ENCODE peak calls at places on chromosomes 5 and 9, in five cellular contexts. Q is A549, P is transverse colon, E is colonic mucosa, I is lower lobe of right lung. T is an unnamed sample.

GRCh38 chr9:18909140-18910018 is 123.6 kb downstream of the SAXO1 start:
- DNase-seq in Q (no peak), P (no peak), E (no peak), I (no peak), T (no peak)

GRCh38 chr5:10564838-10565784 is 1.2 kb downstream of the ANKRD33B start:
- DNase-seq in Q (no peak), P (no peak), E (no peak), I (peak), T (peak)

GRCh38 chr9:83701769-83702168 is 6.0 kb downstream of the UBQLN1 start:
- DNase-seq in Q (no peak), P (no peak), E (no peak), I (no peak), T (no peak)

GRCh38 chr5:150103678-150104549 is 17.6 kb upstream of the CSF1R start:
- DNase-seq in Q (no peak), P (no peak), E (no peak), I (no peak), T (no peak)

GRCh38 chr9:19788614-19789271 is at the start of gene SLC24A2:
- DNase-seq in Q (no peak), P (no peak), E (no peak), I (no peak), T (peak)

GRCh38 chr5:98656106-98656795 is 117.2 kb upstream of the RGMB start:
- DNase-seq in Q (no peak), P (no peak), E (no peak), I (no peak), T (no peak)

GRCh38 chr9:86470326-86470725 is 116.1 kb upstream of the TUT7 start:
- DNase-seq in Q (no peak), P (no peak), E (no peak), I (no peak), T (no peak)

GRCh38 chr9:22147818-22148573 is 138.9 kb upstream of the CDKN2B start:
- DNase-seq in Q (no peak), P (no peak), E (no peak), I (no peak), T (no peak)

GRCh38 chr5:73030995-73031394 is 75.2 kb downstream of the FCHO2 start:
- DNase-seq in Q (peak), P (no peak), E (no peak), I (no peak), T (no peak)

GRCh38 chr9:104087894-104088293 is 6.2 kb upstream of the SMC2 start:
- DNase-seq in Q (no peak), P (no peak), E (no peak), I (no peak), T (no peak)

GRCh38 chr5:57889558-57889957 is 406.9 kb upstream of the ACTBL2 start:
- DNase-seq in Q (peak), P (peak), E (no peak), I (no peak), T (peak)

DNA sequence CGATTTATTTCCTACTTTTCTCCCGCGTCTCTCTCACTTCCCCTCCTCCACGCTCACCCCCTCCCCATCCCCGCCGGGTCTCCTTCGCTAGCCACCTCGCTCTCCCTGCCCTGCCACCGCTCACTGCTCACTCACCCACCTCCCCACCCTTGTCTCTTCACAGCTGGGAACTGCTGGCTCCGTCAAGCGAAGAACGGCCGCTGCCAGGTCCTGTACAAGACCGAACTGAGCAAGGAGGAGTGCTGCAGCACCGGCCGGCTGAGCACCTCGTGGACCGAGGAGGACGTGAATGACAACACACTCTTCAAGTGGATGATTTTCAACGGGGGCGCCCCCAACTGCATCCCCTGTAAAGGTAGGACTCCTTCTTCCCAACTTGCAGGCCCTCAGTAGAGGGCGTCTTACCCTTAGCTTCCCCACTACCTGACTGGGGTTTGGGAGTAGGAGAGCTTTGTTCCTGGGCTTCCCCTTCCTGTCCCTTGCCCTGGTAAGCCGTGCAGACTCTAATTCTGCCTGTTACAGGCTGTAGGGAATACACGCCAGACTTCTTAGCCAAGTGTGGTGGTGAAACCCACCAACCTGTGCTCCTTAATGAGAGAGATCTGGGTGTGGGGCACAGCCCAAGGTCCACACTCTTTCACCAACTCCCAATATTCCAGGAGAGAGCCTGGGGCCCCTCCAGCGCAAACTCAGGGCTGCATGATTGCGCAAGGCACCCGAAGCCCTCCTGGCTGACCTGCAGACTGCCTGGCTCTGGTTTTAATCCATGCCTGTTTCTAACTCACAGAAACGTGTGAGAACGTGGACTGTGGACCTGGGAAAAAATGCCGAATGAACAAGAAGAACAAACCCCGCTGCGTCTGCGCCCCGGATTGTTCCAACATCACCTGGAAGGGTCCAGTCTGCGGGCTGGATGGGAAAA is 2.5 kb downstream of the FST start:
- DNase-seq in Q (no peak), P (peak), E (peak), I (peak), T (peak)
- TF ChIP-seq CTCF in Q (peak), P (no peak), E (peak), I (no peak), T (no peak)

GRCh38 chr9:136949817-136950655 is 2.0 kb upstream of the LCN12 start:
- DNase-seq in Q (peak), P (peak), E (peak), I (peak), T (peak)
- TF ChIP-seq CTCF in Q (no peak), P (peak), E (no peak), I (no peak), T (no peak)

DNA sequence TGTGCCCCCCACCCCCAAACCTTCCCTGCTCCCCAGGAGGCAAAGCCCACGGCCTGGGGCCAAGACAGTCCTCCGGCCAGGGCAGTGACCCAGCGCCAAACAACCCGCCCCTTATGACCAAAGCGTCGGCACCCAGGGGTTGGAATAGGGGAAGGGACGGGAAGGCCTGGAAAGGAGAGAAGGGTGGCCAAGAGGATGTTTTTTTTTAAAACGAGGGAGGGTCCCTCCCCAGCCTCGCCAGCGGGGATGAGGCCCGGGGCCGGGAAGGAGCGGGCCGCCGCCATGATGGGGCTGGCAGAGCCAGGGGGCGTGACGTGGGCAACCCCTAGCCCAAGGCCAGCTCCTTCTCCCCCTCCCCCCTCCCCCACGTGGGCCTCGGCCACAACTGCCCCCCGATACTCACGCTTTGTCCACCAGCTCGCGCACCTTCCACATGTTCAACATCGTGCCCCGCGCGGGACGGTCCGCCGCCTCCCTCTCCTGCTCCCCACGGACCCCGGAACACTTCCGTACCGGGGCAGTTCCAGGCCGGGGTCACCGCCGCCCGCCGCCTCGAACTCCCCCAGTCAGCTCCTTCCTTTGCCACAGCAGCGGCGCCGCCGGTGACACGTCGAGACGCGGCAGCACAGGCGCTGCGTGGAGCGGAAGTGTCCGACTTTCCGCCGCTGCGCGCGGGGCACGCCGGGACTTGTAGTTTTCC is at the start of gene CLINT1:
- DNase-seq in Q (peak), P (peak), E (peak), I (peak), T (peak)
- TF ChIP-seq CTCF in Q (no peak), P (no peak), E (no peak), I (no peak), T (no peak)

DNA sequence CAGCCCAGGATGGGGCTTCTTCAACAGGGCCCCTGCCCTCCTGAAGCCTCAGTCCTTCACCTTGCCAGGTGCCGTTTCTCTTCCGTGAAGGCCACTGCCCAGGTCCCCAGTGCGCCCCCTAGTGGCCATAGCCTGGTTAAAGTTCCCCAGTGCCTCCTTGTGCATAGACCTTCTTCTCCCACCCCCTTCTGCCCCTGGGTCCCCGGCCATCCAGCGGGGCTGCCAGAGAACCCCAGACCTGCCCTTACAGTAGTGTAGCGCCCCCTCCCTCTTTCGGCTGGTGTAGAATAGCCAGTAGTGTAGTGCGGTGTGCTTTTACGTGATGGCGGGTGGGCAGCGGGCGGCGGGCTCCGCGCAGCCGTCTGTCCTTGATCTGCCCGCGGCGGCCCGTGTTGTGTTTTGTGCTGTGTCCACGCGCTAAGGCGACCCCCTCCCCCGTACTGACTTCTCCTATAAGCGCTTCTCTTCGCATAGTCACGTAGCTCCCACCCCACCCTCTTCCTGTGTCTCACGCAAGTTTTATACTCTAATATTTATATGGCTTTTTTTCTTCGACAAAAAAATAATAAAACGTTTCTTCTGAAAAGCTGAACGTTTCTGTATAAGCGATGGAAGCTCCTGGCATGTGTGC is 23.6 kb downstream of the PCDHGC5 start:
- DNase-seq in Q (peak), P (peak), E (peak), I (peak), T (peak)
- TF ChIP-seq CTCF in Q (peak), P (peak), E (peak), I (peak), T (peak)

GRCh38 chr9:129613520-129614175 is 7.3 kb downstream of the C9orf50 start:
- DNase-seq in Q (no peak), P (no peak), E (no peak), I (no peak), T (no peak)
- TF ChIP-seq CTCF in Q (no peak), P (no peak), E (no peak), I (no peak), T (no peak)

T was measured in endothelial cell.